ENCODE peak calls at places on chromosomes 7 and 10, in seven cellular contexts. One of them, this sample, is unnamed.

GRCh38 chr10:31154996-31155395 is 123.3 kb upstream of the ZNF438 start:
- DNase-seq in erythroblast: no peak
- DNase-seq in AG10803: no peak
- DNase-seq in ureter: no peak
- DNase-seq in SJSA1: no peak
- DNase-seq in hepatic stellate cell: no peak
- DNase-seq in Calu3: no peak
- DNase-seq in this sample: no peak

GRCh38 chr10:71980181-71981023 is 16.2 kb downstream of the CHST3 start:
- DNase-seq in erythroblast: peak
- DNase-seq in AG10803: no peak
- DNase-seq in ureter: no peak
- DNase-seq in SJSA1: no peak
- DNase-seq in hepatic stellate cell: no peak
- DNase-seq in Calu3: no peak
- DNase-seq in this sample: peak

GRCh38 chr10:10869592-10869991 is 148.1 kb upstream of the CELF2 start:
- DNase-seq in erythroblast: no peak
- DNase-seq in AG10803: no peak
- DNase-seq in ureter: no peak
- DNase-seq in SJSA1: no peak
- DNase-seq in hepatic stellate cell: peak
- DNase-seq in Calu3: no peak
- DNase-seq in this sample: peak

GRCh38 chr10:33116293-33116697 is 158.3 kb upstream of the ITGB1 start:
- DNase-seq in erythroblast: peak
- DNase-seq in AG10803: peak
- DNase-seq in ureter: no peak
- DNase-seq in SJSA1: peak
- DNase-seq in hepatic stellate cell: no peak
- DNase-seq in Calu3: no peak
- DNase-seq in this sample: peak

GRCh38 chr10:60309371-60309770 is 80.3 kb downstream of the ANK3 start:
- DNase-seq in erythroblast: no peak
- DNase-seq in AG10803: no peak
- DNase-seq in ureter: no peak
- DNase-seq in SJSA1: no peak
- DNase-seq in hepatic stellate cell: no peak
- DNase-seq in Calu3: no peak
- DNase-seq in this sample: no peak

GRCh38 chr7:30584970-30585369 is 9.7 kb upstream of the GARS1 start:
- DNase-seq in erythroblast: no peak
- DNase-seq in AG10803: no peak
- DNase-seq in ureter: no peak
- DNase-seq in SJSA1: no peak
- DNase-seq in hepatic stellate cell: no peak
- DNase-seq in Calu3: no peak
- DNase-seq in this sample: no peak

GRCh38 chr10:95618101-95618500 is 38.4 kb downstream of the ALDH18A1 start:
- DNase-seq in erythroblast: no peak
- DNase-seq in AG10803: no peak
- DNase-seq in ureter: no peak
- DNase-seq in SJSA1: no peak
- DNase-seq in hepatic stellate cell: no peak
- DNase-seq in Calu3: no peak
- DNase-seq in this sample: no peak

GRCh38 chr10:100307716-100308115 is 21.2 kb upstream of the BLOC1S2 start:
- DNase-seq in erythroblast: no peak
- DNase-seq in AG10803: peak
- DNase-seq in ureter: no peak
- DNase-seq in SJSA1: no peak
- DNase-seq in hepatic stellate cell: no peak
- DNase-seq in Calu3: no peak
- DNase-seq in this sample: peak

GRCh38 chr10:123240776-123241175 is 86.6 kb downstream of the BUB3 start:
- DNase-seq in erythroblast: no peak
- DNase-seq in AG10803: no peak
- DNase-seq in ureter: no peak
- DNase-seq in SJSA1: no peak
- DNase-seq in hepatic stellate cell: no peak
- DNase-seq in Calu3: no peak
- DNase-seq in this sample: no peak

GRCh38 chr10:21935439-21936023 is 68.0 kb downstream of the DNAJC1 start:
- DNase-seq in erythroblast: no peak
- DNase-seq in AG10803: no peak
- DNase-seq in ureter: no peak
- DNase-seq in SJSA1: no peak
- DNase-seq in hepatic stellate cell: no peak
- DNase-seq in Calu3: no peak
- DNase-seq in this sample: no peak

GRCh38 chr10:25811141-25811685 is 122.8 kb upstream of the MYO3A start:
- DNase-seq in erythroblast: no peak
- DNase-seq in AG10803: no peak
- DNase-seq in ureter: no peak
- DNase-seq in SJSA1: no peak
- DNase-seq in hepatic stellate cell: no peak
- DNase-seq in Calu3: no peak
- DNase-seq in this sample: peak

GRCh38 chr7:91685544-91685943 is 195.0 kb downstream of the MTERF1 start:
- DNase-seq in erythroblast: peak
- DNase-seq in AG10803: peak
- DNase-seq in ureter: no peak
- DNase-seq in SJSA1: no peak
- DNase-seq in hepatic stellate cell: peak
- DNase-seq in Calu3: no peak
- DNase-seq in this sample: peak

GRCh38 chr7:137734221-137734620 is 112.6 kb downstream of the DGKI start:
- DNase-seq in erythroblast: no peak
- DNase-seq in AG10803: no peak
- DNase-seq in ureter: no peak
- DNase-seq in SJSA1: no peak
- DNase-seq in hepatic stellate cell: no peak
- DNase-seq in Calu3: no peak
- DNase-seq in this sample: no peak

GRCh38 chr7:94325121-94325475 is 69.6 kb upstream of the COL1A2 start:
- DNase-seq in erythroblast: no peak
- DNase-seq in AG10803: peak
- DNase-seq in ureter: no peak
- DNase-seq in SJSA1: no peak
- DNase-seq in hepatic stellate cell: no peak
- DNase-seq in Calu3: no peak
- DNase-seq in this sample: no peak

GRCh38 chr10:72049969-72050781 is 38.2 kb downstream of the SPOCK2 start:
- DNase-seq in erythroblast: no peak
- DNase-seq in AG10803: no peak
- DNase-seq in ureter: no peak
- DNase-seq in SJSA1: no peak
- DNase-seq in hepatic stellate cell: no peak
- DNase-seq in Calu3: no peak
- DNase-seq in this sample: no peak

GRCh38 chr10:53601260-53601875 is 828.8 kb upstream of the MBL2 start:
- DNase-seq in erythroblast: peak
- DNase-seq in AG10803: peak
- DNase-seq in ureter: no peak
- DNase-seq in SJSA1: no peak
- DNase-seq in hepatic stellate cell: peak
- DNase-seq in Calu3: no peak
- DNase-seq in this sample: peak

GRCh38 chr10:80136134-80136571 is 3.6 kb downstream of the PLAC9 start:
- DNase-seq in erythroblast: no peak
- DNase-seq in AG10803: peak
- DNase-seq in ureter: peak
- DNase-seq in SJSA1: peak
- DNase-seq in hepatic stellate cell: peak
- DNase-seq in Calu3: no peak
- DNase-seq in this sample: peak

GRCh38 chr10:114616516-114616915 is 41.6 kb downstream of the ABLIM1 start:
- DNase-seq in erythroblast: no peak
- DNase-seq in AG10803: no peak
- DNase-seq in ureter: no peak
- DNase-seq in SJSA1: no peak
- DNase-seq in hepatic stellate cell: no peak
- DNase-seq in Calu3: no peak
- DNase-seq in this sample: no peak

GRCh38 chr7:100493476-100494264 is 9.9 kb downstream of the NYAP1 start:
- DNase-seq in erythroblast: peak
- DNase-seq in AG10803: no peak
- DNase-seq in ureter: no peak
- DNase-seq in SJSA1: no peak
- DNase-seq in hepatic stellate cell: peak
- DNase-seq in Calu3: peak
- DNase-seq in this sample: no peak

GRCh38 chr7:131066635-131067034 is 261.0 kb upstream of the MKLN1 start:
- DNase-seq in erythroblast: no peak
- DNase-seq in AG10803: peak
- DNase-seq in ureter: no peak
- DNase-seq in SJSA1: no peak
- DNase-seq in hepatic stellate cell: no peak
- DNase-seq in Calu3: no peak
- DNase-seq in this sample: no peak

GRCh38 chr10:61779950-61780659 is 117.4 kb downstream of the CABCOCO1 start:
- DNase-seq in erythroblast: peak
- DNase-seq in AG10803: peak
- DNase-seq in ureter: no peak
- DNase-seq in SJSA1: peak
- DNase-seq in hepatic stellate cell: no peak
- DNase-seq in Calu3: peak
- DNase-seq in this sample: peak

This sample was measured in astrocyte.